ENCODE peak calls at places on chromosome 14, in four cellular contexts. One of them, this sample, is unnamed.

GRCh38 chr14:56490379-56490778 is 89.2 kb upstream of the TMEM260 start:
- DNase-seq in CD8-positive, alpha-beta T cell: no peak
- DNase-seq in Peyer's patch: no peak
- DNase-seq in fibroblast of pulmonary artery: peak; percentile 57
- DNase-seq in this sample: no peak

GRCh38 chr14:58814476-58814875 is 176.7 kb downstream of the DACT1 start:
- DNase-seq in fibroblast of pulmonary artery: no peak
- DNase-seq in Peyer's patch: no peak
- DNase-seq in CD8-positive, alpha-beta T cell: no peak
- DNase-seq in this sample: no peak

GRCh38 chr14:68705741-68706283 is 87.1 kb downstream of the ZFP36L1 start:
- DNase-seq in CD8-positive, alpha-beta T cell: no peak
- DNase-seq in fibroblast of pulmonary artery: no peak
- DNase-seq in Peyer's patch: peak; percentile 76
- DNase-seq in this sample: no peak

GRCh38 chr14:100065942-100066574 is 836 bp downstream of the EVL start:
- DNase-seq in CD8-positive, alpha-beta T cell: peak; percentile 84
- DNase-seq in Peyer's patch: peak; percentile 91
- DNase-seq in fibroblast of pulmonary artery: no peak
- DNase-seq in this sample: peak; percentile 41

GRCh38 chr14:68794856-68795601 is 2.2 kb upstream of the ZFP36L1 start:
- DNase-seq in Peyer's patch: peak; percentile 71
- DNase-seq in CD8-positive, alpha-beta T cell: peak; percentile 49
- DNase-seq in fibroblast of pulmonary artery: peak; percentile 89
- DNase-seq in this sample: no peak

GRCh38 chr14:68476212-68476964 is 316.5 kb downstream of the ZFP36L1 start:
- DNase-seq in CD8-positive, alpha-beta T cell: no peak
- DNase-seq in Peyer's patch: peak; percentile 89
- DNase-seq in fibroblast of pulmonary artery: peak; percentile 95
- DNase-seq in this sample: peak; percentile 40

GRCh38 chr14:95547272-95547625 is 12.4 kb downstream of the GLRX5 start:
- DNase-seq in fibroblast of pulmonary artery: no peak
- DNase-seq in CD8-positive, alpha-beta T cell: no peak
- DNase-seq in Peyer's patch: no peak
- DNase-seq in this sample: no peak

GRCh38 chr14:100237735-100238418 is 1.1 kb upstream of the YY1 start:
- DNase-seq in CD8-positive, alpha-beta T cell: peak; percentile 56
- DNase-seq in Peyer's patch: peak; percentile 73
- DNase-seq in fibroblast of pulmonary artery: peak; percentile 57
- DNase-seq in this sample: peak; percentile 47

GRCh38 chr14:81004575-81004974 is 49.2 kb downstream of the TSHR start:
- DNase-seq in CD8-positive, alpha-beta T cell: no peak
- DNase-seq in Peyer's patch: no peak
- DNase-seq in fibroblast of pulmonary artery: no peak
- DNase-seq in this sample: no peak

GRCh38 chr14:90429764-90430163 is 32.9 kb downstream of the CALM1 start:
- DNase-seq in CD8-positive, alpha-beta T cell: no peak
- DNase-seq in fibroblast of pulmonary artery: no peak
- DNase-seq in Peyer's patch: no peak
- DNase-seq in this sample: no peak

GRCh38 chr14:59328410-59328809 is 136.8 kb downstream of the GPR135 start:
- DNase-seq in CD8-positive, alpha-beta T cell: no peak
- DNase-seq in Peyer's patch: no peak
- DNase-seq in fibroblast of pulmonary artery: no peak
- DNase-seq in this sample: no peak

GRCh38 chr14:53619625-53620324 is 336.9 kb downstream of the BMP4 start:
- DNase-seq in fibroblast of pulmonary artery: peak; percentile 17
- DNase-seq in Peyer's patch: no peak
- DNase-seq in CD8-positive, alpha-beta T cell: no peak
- DNase-seq in this sample: no peak

GRCh38 chr14:103204852-103205540 is 81.7 kb downstream of the TNFAIP2 start:
- DNase-seq in CD8-positive, alpha-beta T cell: no peak
- DNase-seq in Peyer's patch: no peak
- DNase-seq in fibroblast of pulmonary artery: peak; percentile 25
- DNase-seq in this sample: no peak

GRCh38 chr14:59278111-59278510 is 89.6 kb downstream of the DAAM1 start:
- DNase-seq in CD8-positive, alpha-beta T cell: no peak
- DNase-seq in fibroblast of pulmonary artery: peak; percentile 92
- DNase-seq in Peyer's patch: no peak
- DNase-seq in this sample: no peak

GRCh38 chr14:50311974-50312733 is at the start of the genes DMAC2L and L2HGDH:
- DNase-seq in Peyer's patch: peak; percentile 97
- DNase-seq in fibroblast of pulmonary artery: peak; percentile 91
- DNase-seq in CD8-positive, alpha-beta T cell: peak; percentile 87
- DNase-seq in this sample: peak; percentile 91

GRCh38 chr14:59265808-59266207 is 77.3 kb downstream of the DAAM1 start:
- DNase-seq in fibroblast of pulmonary artery: no peak
- DNase-seq in CD8-positive, alpha-beta T cell: no peak
- DNase-seq in Peyer's patch: peak; percentile 68
- DNase-seq in this sample: no peak

GRCh38 chr14:51369814-51370213 is 129.8 kb downstream of the TMX1 start:
- DNase-seq in Peyer's patch: no peak
- DNase-seq in fibroblast of pulmonary artery: no peak
- DNase-seq in CD8-positive, alpha-beta T cell: no peak
- DNase-seq in this sample: no peak
- TF ChIP-seq CTCF in Peyer's patch: peak; percentile 12
- TF ChIP-seq CTCF in fibroblast of pulmonary artery: no peak
- TF ChIP-seq CTCF in CD8-positive, alpha-beta T cell: peak; percentile 19
- TF ChIP-seq CTCF in this sample: no peak

DNA sequence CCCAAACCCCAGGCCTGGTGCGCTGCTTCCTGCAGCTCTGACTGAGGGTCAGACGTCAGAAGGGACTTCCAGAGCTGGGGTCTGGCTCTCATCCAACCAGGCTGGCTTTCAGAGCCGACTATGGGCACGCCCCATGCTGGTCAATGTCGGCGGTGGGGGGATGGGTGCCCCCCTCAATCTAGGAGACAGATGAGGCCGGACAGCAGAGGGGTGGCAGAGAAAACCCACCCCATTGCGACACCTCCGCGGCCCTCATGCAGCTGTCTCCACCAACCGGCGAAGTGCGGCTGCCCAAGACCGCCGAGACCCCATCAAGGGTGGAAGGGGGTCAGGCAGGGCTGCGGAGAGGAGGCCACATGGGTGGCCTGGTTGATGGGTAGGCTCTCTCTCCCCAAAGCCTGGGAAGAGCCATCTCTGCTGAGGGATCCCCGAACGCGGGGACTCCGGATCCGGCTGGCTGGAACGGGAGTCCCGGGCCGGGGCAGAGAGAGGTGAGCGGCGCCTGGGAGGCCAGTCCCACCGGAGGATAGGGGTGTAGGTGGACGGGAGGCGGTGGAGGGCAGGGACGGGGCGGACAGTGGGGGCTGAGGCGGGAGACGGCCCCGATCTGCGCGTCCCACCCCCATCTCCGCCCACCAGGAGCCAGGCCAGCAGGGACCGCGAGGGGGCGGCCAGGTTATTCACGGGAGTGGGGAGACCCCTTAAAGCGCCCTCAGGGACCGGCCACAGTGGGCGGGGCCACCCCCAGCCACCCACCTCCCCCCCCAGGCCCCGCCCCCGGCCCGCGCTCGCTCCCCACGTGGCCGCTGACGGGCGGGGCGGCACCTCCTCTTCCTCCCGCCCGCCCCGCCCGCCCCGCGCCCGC is at the start of gene INF2:
- DNase-seq in fibroblast of pulmonary artery: peak; percentile 45
- DNase-seq in Peyer's patch: peak; percentile 84
- DNase-seq in CD8-positive, alpha-beta T cell: peak; percentile 33
- DNase-seq in this sample: peak; percentile 63
- TF ChIP-seq CTCF in fibroblast of pulmonary artery: no peak
- TF ChIP-seq CTCF in Peyer's patch: no peak
- TF ChIP-seq CTCF in CD8-positive, alpha-beta T cell: no peak
- TF ChIP-seq CTCF in this sample: no peak

DNA sequence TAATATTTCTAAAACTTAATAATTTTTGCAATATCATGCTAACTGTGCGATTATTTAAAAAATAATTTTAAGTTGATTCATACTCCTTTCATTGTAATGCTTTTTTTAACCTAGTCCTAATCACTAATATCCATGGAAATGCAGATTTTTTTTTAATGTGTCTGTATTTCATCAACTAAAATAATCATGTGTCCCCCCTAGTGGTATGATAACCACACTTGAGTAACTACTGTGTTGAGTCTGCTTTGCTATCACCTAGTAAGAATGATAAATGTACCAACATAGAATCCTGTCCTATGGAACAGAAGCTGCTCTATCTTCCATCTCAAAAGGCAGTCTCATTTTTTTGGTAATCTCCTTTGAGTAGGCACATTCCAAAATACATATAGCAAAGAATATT is 19.1 kb upstream of the SYNE2 start:
- DNase-seq in fibroblast of pulmonary artery: no peak
- DNase-seq in Peyer's patch: no peak
- DNase-seq in CD8-positive, alpha-beta T cell: no peak
- DNase-seq in this sample: no peak
- TF ChIP-seq CTCF in fibroblast of pulmonary artery: peak; percentile 8
- TF ChIP-seq CTCF in Peyer's patch: no peak
- TF ChIP-seq CTCF in CD8-positive, alpha-beta T cell: no peak
- TF ChIP-seq CTCF in this sample: no peak

GRCh38 chr14:91438845-91439244 is 21.2 kb upstream of the CCDC88C start:
- DNase-seq in CD8-positive, alpha-beta T cell: no peak
- DNase-seq in fibroblast of pulmonary artery: no peak
- DNase-seq in Peyer's patch: no peak
- DNase-seq in this sample: no peak

GRCh38 chr14:91444335-91445020 is 26.9 kb upstream of the CCDC88C start:
- DNase-seq in CD8-positive, alpha-beta T cell: no peak
- DNase-seq in Peyer's patch: no peak
- DNase-seq in fibroblast of pulmonary artery: no peak
- DNase-seq in this sample: no peak

DNA sequence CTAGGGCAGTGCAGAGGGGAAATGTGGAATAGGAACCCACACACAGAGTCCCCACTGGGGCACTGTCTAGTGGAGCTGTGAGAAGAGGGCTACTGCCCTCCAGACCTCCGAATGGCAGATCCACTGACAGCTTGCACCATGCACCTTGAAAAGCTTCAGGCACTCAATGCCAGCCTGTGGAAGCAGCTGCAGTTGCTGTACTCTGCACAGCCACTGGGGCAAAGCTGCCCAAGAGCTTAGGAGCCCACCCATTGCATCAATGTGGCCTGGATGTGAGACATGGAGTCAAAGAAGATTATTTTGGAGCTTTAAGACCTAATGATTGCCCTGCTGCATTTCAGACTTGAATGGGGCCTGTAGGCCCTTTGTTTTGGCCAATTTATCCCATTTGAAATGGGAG is 21.7 kb upstream of the CCDC88C start:
- DNase-seq in fibroblast of pulmonary artery: no peak
- DNase-seq in Peyer's patch: no peak
- DNase-seq in CD8-positive, alpha-beta T cell: no peak
- DNase-seq in this sample: no peak
- TF ChIP-seq CTCF in fibroblast of pulmonary artery: no peak
- TF ChIP-seq CTCF in Peyer's patch: no peak
- TF ChIP-seq CTCF in CD8-positive, alpha-beta T cell: no peak
- TF ChIP-seq CTCF in this sample: no peak